ENCODE peak calls at places on chromosome 22, in seven cellular contexts. K, O, A, Z, Q, Y and S are unnamed samples.
A peak's percentile ranks its signal among the peaks of the same experiment; 100 is the strongest.

GRCh38 chr22:23144432-23144831 is 845 bp upstream of the RAB36 start:
- DNase-seq in K (no peak), O (no peak), A (no peak), Z (no peak), Q (no peak), Y (no peak), S (no peak)

GRCh38 chr22:17366830-17367229 is 2.4 kb upstream of the CECR2 start:
- DNase-seq in K (no peak), O (peak; percentile 70), A (peak; percentile 68), Z (peak; percentile 37), Q (no peak), Y (peak; percentile 33), S (no peak)

GRCh38 chr22:27540247-27540646 is 261.3 kb downstream of the MN1 start:
- DNase-seq in K (no peak), O (no peak), A (no peak), Z (no peak), Q (no peak), Y (no peak), S (no peak)

GRCh38 chr22:22520020-22520656 is at the start of gene ZNF280A:
- DNase-seq in K (no peak), O (no peak), A (no peak), Z (no peak), Q (peak; percentile 58), Y (peak; percentile 87), S (no peak)

GRCh38 chr22:28817919-28818859 is 17.8 kb upstream of the XBP1 start:
- DNase-seq in K (no peak), O (no peak), A (no peak), Z (no peak), Q (no peak), Y (no peak), S (no peak)

GRCh38 chr22:49267996-49268395 is 559.7 kb downstream of the BRD1 start:
- DNase-seq in K (no peak), O (no peak), A (no peak), Z (no peak), Q (no peak), Y (no peak), S (no peak)

GRCh38 chr22:32909561-32910348 is 108.2 kb downstream of the TIMP3 start:
- DNase-seq in K (no peak), O (no peak), A (no peak), Z (no peak), Q (no peak), Y (no peak), S (no peak)

GRCh38 chr22:28955817-28956216 is 72.4 kb downstream of the ZNRF3 start:
- DNase-seq in K (no peak), O (no peak), A (no peak), Z (no peak), Q (no peak), Y (no peak), S (peak; percentile 80)

GRCh38 chr22:50425179-50425916 is 49.5 kb downstream of the SBF1 start:
- DNase-seq in K (no peak), O (no peak), A (no peak), Z (no peak), Q (peak; percentile 28), Y (no peak), S (no peak)

GRCh38 chr22:36424901-36425579 is 37.3 kb upstream of the MYH9 start:
- DNase-seq in K (no peak), O (no peak), A (no peak), Z (no peak), Q (no peak), Y (no peak), S (no peak)

GRCh38 chr22:37544955-37545702 is 15.2 kb upstream of the CDC42EP1 start:
- DNase-seq in K (peak; percentile 80), O (peak; percentile 90), A (peak; percentile 70), Z (no peak), Q (peak; percentile 79), Y (peak; percentile 73), S (peak; percentile 42)

GRCh38 chr22:19505735-19506126 is 18.5 kb downstream of the CLDN5 start:
- DNase-seq in K (no peak), O (no peak), A (no peak), Z (no peak), Q (no peak), Y (no peak), S (no peak)

GRCh38 chr22:49269928-49270327 is 557.7 kb downstream of the BRD1 start:
- DNase-seq in K (no peak), O (no peak), A (peak; percentile 46), Z (no peak), Q (no peak), Y (no peak), S (no peak)

GRCh38 chr22:40241200-40241763 is 63.6 kb downstream of the TNRC6B start:
- DNase-seq in K (no peak), O (no peak), A (no peak), Z (no peak), Q (no peak), Y (no peak), S (no peak)

GRCh38 chr22:19442166-19442565 is 5.3 kb downstream of the C22orf39 start:
- DNase-seq in K (no peak), O (no peak), A (no peak), Z (no peak), Q (no peak), Y (no peak), S (no peak)

GRCh38 chr22:27513021-27513420 is 288.5 kb downstream of the MN1 start:
- DNase-seq in K (no peak), O (no peak), A (no peak), Z (no peak), Q (peak; percentile 33), Y (no peak), S (no peak)

GRCh38 chr22:19559324-19559811 is 35.2 kb upstream of the CLDN5 start:
- DNase-seq in K (no peak), O (no peak), A (no peak), Z (no peak), Q (no peak), Y (no peak), S (no peak)

GRCh38 chr22:49825436-49825835 is 2.2 kb downstream of the BRD1 start:
- DNase-seq in K (no peak), O (no peak), A (no peak), Z (no peak), Q (peak; percentile 25), Y (no peak), S (no peak)

GRCh38 chr22:18060646-18061620 is 16.9 kb upstream of the PEX26 start:
- DNase-seq in K (no peak), O (no peak), A (peak; percentile 16), Z (no peak), Q (peak; percentile 38), Y (peak; percentile 80), S (no peak)

GRCh38 chr22:23094695-23095466 is 24.6 kb downstream of the GNAZ start:
- DNase-seq in K (no peak), O (no peak), A (no peak), Z (no peak), Q (no peak), Y (no peak), S (no peak)

DNA sequence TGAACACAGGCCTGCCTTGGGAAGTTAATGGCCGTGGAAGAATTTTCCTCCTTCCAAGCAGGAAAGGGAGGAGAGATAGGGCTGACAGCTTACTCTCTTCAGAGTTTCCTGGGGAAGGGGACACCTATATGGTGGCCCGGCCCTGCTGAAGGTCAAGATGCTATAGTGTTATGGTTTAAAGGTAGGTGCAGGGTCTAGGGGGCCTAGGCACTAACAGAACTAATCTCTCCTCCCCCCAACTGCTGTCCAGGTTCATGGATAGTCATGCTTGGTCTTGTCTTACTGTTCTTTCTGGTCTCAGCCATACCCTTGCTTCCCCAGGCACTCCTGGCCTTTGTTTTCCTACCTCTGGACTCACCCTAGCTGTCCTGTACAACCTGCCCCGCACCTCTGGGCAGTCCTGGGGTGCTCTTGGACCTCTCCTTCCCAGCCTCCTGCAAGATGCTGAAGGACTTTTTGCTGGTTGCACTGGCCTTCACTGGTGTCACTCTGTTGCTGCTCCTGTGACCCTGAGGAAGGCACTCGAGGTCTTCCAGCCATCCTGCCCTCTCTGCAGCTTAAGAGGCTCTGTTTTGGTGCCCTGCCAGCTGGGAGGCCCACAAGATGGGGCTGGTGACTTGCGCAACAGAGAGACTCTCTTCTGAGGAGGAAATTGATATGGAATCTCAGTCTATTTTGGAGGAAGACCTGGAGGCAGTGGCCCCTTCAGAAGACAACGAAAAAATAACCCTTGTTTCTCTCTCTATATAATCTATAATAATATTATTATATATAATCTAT is 17.9 kb downstream of the SEC14L3 start:
- DNase-seq in K (no peak), O (peak; percentile 30), A (peak; percentile 18), Z (no peak), Q (peak; percentile 35), Y (peak; percentile 31), S (no peak)
- TF ChIP-seq CTCF in K (no peak), O (no peak), A (no peak), Z (no peak), Q (no peak), Y (no peak), S (no peak)

DNA sequence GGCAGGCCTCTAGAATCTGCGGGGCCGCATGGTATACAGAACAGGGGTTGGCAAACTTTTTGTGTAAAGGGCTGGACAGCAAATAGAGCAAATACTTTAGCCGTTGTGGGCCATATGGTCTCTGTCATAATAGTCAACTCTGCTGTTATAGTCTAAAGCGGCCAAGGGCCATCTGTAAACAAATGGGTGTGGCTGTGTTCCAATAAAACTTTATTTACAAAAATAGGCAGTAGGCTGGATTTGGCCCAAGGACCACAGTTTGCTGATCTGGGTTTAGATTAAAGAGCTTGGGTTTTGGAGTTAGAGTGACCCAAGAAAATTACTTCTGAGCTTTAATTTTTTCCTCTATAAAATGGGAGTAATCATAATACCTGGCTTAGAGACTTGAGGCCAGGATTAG is 32.7 kb downstream of the FBLN1 start:
- DNase-seq in K (no peak), O (no peak), A (no peak), Z (no peak), Q (no peak), Y (no peak), S (no peak)
- TF ChIP-seq CTCF in K (no peak), O (no peak), A (no peak), Z (no peak), Q (no peak), Y (no peak), S (no peak)

DNA sequence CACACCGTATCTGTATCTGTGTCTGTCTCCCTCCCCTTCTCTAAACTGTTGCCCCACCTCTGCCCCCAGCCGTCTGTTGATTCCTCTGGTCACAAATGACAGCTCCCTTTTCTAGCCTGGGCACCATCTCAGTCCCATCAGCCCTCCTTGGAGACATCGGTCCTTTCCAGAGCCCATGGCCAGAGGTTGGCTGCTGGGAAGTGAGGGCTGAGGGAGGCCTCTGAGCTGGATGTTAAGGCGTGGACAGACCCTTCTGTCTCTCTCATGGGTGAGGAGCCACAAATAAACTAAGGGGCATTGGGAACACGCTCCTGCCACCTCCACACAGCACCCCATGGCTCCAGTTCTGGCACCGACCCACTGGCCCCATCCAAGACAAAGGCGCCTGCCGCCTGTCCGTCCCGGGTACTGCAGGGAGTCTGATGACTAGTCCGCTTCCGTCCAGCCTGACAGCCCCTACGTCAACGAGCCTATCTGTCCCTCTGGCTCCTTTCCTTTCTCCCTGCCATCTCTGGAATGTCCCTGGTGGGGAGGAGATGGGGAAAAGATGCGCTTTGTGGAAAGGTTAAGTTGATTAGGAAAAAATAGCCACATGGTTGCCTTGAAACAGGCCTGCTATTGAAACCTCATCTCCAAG is 10.5 kb downstream of the PDGFB start:
- DNase-seq in K (peak; percentile 85), O (no peak), A (no peak), Z (no peak), Q (peak; percentile 79), Y (no peak), S (no peak)
- TF ChIP-seq CTCF in K (peak; percentile 31), O (peak; percentile 31), A (no peak), Z (no peak), Q (peak; percentile 24), Y (no peak), S (no peak)

DNA sequence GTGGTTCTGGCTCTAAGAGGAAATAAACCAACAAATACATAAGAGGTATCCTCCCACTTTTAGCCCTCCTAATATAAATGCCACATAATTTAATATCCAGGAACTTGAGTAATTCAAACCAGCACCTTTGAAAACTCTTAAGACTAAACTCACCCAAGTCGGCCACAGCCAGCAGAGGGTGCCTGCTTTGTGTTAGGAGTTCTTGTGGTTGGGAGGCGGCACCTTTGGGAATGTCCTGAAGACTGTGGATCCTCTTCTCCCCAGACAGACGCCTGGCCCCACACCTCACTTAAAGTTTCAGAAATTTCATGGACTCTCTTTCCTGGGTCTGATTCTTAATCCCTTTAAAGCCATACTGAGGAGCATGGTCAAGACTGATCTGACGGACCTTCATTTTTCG is 169.0 kb downstream of the TBC1D22A start:
- DNase-seq in K (peak; percentile 28), O (no peak), A (no peak), Z (no peak), Q (peak; percentile 31), Y (peak; percentile 31), S (no peak)
- TF ChIP-seq CTCF in K (no peak), O (no peak), A (no peak), Z (no peak), Q (peak; percentile 22), Y (no peak), S (no peak)